ENCODE peak calls at places on chromosomes 11 and 22, in six cellular contexts. M is IMR-90, N is neuronal stem cell, J is H1, I is mesenchymal stem cell, D is trophoblast cell. P is an unnamed sample.

GRCh38 chr22:44884562-44884961 is 125.2 kb downstream of the PHF21B start:
- DNase-seq in J (no peak), M (no peak), N (no peak), I (no peak), D (no peak), P (no peak)

GRCh38 chr22:21447694-21448402 is 19.3 kb upstream of the TMEM191C start:
- DNase-seq in J (no peak), N (no peak), M (no peak), I (no peak), D (no peak), P (peak)

GRCh38 chr11:121163658-121164308 is 62.7 kb downstream of the TECTA start:
- DNase-seq in N (no peak), D (peak), J (no peak), M (no peak), I (no peak), P (no peak)

GRCh38 chr11:122633219-122633829 is 22.2 kb upstream of the UBASH3B start:
- DNase-seq in M (peak), D (peak), I (peak), J (no peak), N (peak), P (peak)

GRCh38 chr11:67303132-67303988 is at the start of gene SSH3:
- DNase-seq in N (peak), J (peak), M (peak), I (peak), D (peak), P (peak)

GRCh38 chr22:38824587-38824986 is 19.2 kb downstream of the NPTXR start:
- DNase-seq in J (peak), D (peak), N (peak), M (peak), I (peak), P (peak)

GRCh38 chr11:45451766-45452440 is 165.8 kb upstream of the SYT13 start:
- DNase-seq in I (peak), N (no peak), M (peak), J (no peak), D (no peak), P (no peak)

GRCh38 chr11:130737866-130738431 is 178.3 kb downstream of the SNX19 start:
- DNase-seq in D (no peak), J (no peak), M (peak), I (peak), N (no peak), P (no peak)

GRCh38 chr22:33893486-33893885 is 26.8 kb downstream of the LARGE1 start:
- DNase-seq in J (no peak), I (no peak), N (no peak), D (no peak), M (no peak), P (no peak)

GRCh38 chr11:122793500-122793899 is 44.8 kb upstream of the CRTAM start:
- DNase-seq in N (no peak), D (no peak), I (no peak), J (no peak), M (peak), P (no peak)

GRCh38 chr11:125114518-125114917 is 3.1 kb upstream of the TMEM218 start:
- DNase-seq in N (no peak), J (no peak), I (no peak), D (no peak), M (no peak), P (peak)

GRCh38 chr22:23501708-23502107 is 78.4 kb downstream of the IGLL1 start:
- DNase-seq in J (no peak), I (no peak), D (no peak), M (no peak), N (no peak), P (no peak)

GRCh38 chr11:1261241-1262071 is 38.6 kb downstream of the MUC5B start:
- DNase-seq in N (no peak), J (no peak), M (no peak), I (no peak), D (no peak), P (no peak)

GRCh38 chr11:14907411-14908213 is 15.6 kb upstream of the CYP2R1 start:
- DNase-seq in D (peak), I (peak), M (peak), J (no peak), N (no peak), P (peak)

GRCh38 chr11:72578051-72578450 is 96.2 kb downstream of the PDE2A start:
- DNase-seq in N (no peak), D (no peak), J (no peak), M (no peak), I (no peak), P (no peak)

GRCh38 chr11:64538501-64538951 is 52.5 kb upstream of the SLC22A12 start:
- DNase-seq in I (no peak), N (no peak), M (no peak), D (peak), J (no peak), P (no peak)

GRCh38 chr11:71251761-71252433 is 480 bp downstream of the SHANK2 start:
- DNase-seq in M (no peak), N (peak), I (peak), J (no peak), D (peak), P (peak)

GRCh38 chr11:13487661-13488030 is 8.2 kb downstream of the PTH start:
- DNase-seq in M (peak), D (peak), J (no peak), I (peak), N (peak), P (peak)

GRCh38 chr11:34308821-34309585 is 48.8 kb downstream of the ABTB2 start:
- DNase-seq in D (peak), I (no peak), J (no peak), N (no peak), M (no peak), P (no peak)

GRCh38 chr22:24553597-24554315 is 1.2 kb downstream of the GUCD1 start:
- DNase-seq in D (no peak), I (peak), M (peak), J (no peak), N (no peak), P (no peak)

GRCh38 chr11:122696662-122697061 is 41.1 kb downstream of the UBASH3B start:
- DNase-seq in N (no peak), D (no peak), J (no peak), I (no peak), M (no peak), P (no peak)

GRCh38 chr22:48793949-48794348 is 1033.7 kb downstream of the BRD1 start:
- DNase-seq in I (no peak), D (no peak), N (no peak), J (no peak), M (no peak), P (no peak)

GRCh38 chr11:5004429-5005274 is 10.0 kb downstream of the OR51L1 start:
- DNase-seq in I (peak), M (peak), N (peak), D (peak), J (peak), P (peak)

GRCh38 chr11:15113381-15113780 is 1.3 kb upstream of the INSC start:
- DNase-seq in J (no peak), I (no peak), D (no peak), M (no peak), N (no peak), P (no peak)

GRCh38 chr11:101860694-101861371 is 54.0 kb upstream of the CEP126 start:
- DNase-seq in N (peak), D (peak), M (peak), J (peak), I (peak), P (peak)

GRCh38 chr11:33040127-33040861 is 922 bp downstream of the TCP11L1 start:
- DNase-seq in D (peak), J (no peak), N (no peak), M (peak), I (peak), P (no peak)
- H2BK5ac ChIP-seq in D (no peak), J (peak), N (peak), M (peak), I (no peak), P (no peak)

GRCh38 chr11:36352919-36353318 is 56.8 kb downstream of the PRR5L start:
- DNase-seq in M (no peak), J (no peak), D (no peak), N (no peak), I (no peak), P (no peak)
- H3K14ac ChIP-seq in M (no peak), J (no peak), D (no peak), N (no peak), I (no peak), P (no peak)

GRCh38 chr11:9615031-9615451 is 41.6 kb downstream of the WEE1 start:
- DNase-seq in D (peak), M (peak), J (no peak), I (peak), N (no peak), P (no peak)

GRCh38 chr11:9613118-9613829 is 39.8 kb downstream of the WEE1 start:
- DNase-seq in J (peak), M (peak), I (peak), N (peak), D (peak), P (peak)

GRCh38 chr11:9616042-9616640 is 42.7 kb downstream of the WEE1 start:
- DNase-seq in I (peak), D (no peak), J (no peak), N (no peak), M (peak), P (no peak)

GRCh38 chr11:9616858-9617257 is 43.4 kb downstream of the WEE1 start:
- DNase-seq in D (no peak), M (peak), I (no peak), J (no peak), N (no peak), P (no peak)

GRCh38 chr11:9613830-9614762 is 40.6 kb downstream of the WEE1 start:
- DNase-seq in J (no peak), D (peak), N (peak), I (peak), M (peak), P (peak)
- H3K23ac ChIP-seq in J (no peak), D (no peak), N (no peak), I (no peak), M (peak), P (no peak)

GRCh38 chr11:82792822-82793569 is 59.3 kb upstream of the FAM181B start:
- DNase-seq in D (no peak), I (no peak), J (no peak), N (no peak), M (no peak), P (no peak)

GRCh38 chr11:82791779-82792178 is 58.1 kb upstream of the FAM181B start:
- DNase-seq in D (peak), N (no peak), J (no peak), I (no peak), M (no peak), P (no peak)

GRCh38 chr11:82794490-82794889 is 60.8 kb upstream of the FAM181B start:
- DNase-seq in D (no peak), I (no peak), J (no peak), M (no peak), N (no peak), P (no peak)

GRCh38 chr11:82792319-82792718 is 58.7 kb upstream of the FAM181B start:
- DNase-seq in I (no peak), N (no peak), D (peak), J (no peak), M (no peak), P (no peak)

DNA sequence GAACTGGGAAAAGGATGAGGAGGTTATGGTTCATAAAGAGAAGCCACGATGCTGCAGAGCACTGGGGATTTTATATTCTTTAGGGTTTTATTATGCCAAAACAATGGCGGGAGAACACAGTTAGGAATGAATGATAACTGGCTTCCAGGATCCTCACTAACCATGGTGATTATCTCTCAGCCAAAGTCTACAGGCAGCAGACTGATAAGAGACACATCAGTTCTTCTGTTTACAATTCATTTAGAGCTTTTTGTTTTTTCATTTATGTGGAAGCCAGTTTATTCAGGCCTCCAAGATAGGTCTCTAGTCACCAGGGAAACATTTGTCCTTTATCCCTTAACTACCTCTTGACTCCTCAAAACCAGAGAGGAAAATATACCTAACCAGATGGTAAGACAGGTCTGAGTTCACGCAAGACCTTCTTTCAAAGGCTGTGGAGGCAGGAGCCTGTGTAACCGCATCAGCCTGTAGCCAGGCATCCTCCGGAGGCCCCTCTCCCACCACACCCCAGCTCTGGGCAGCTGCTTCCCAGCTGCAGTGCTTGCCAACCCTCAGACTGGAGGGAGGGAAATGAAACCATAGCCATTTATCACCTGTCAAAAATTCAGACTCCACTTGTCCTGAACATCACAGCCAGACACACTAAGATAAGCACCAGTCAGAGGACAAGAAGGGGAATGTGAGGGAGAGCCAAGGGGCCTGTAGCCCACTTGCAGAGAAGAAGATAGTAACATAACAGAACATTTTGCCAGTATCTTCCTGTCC is 57.2 kb upstream of the FAM181B start:
- DNase-seq in D (no peak), N (no peak), M (no peak), J (no peak), I (no peak), P (no peak)
- H2BK5ac ChIP-seq in D (no peak), N (no peak), M (no peak), J (no peak), I (no peak), P (no peak)

GRCh38 chr22:49899530-49899929 is 18.7 kb downstream of the ALG12 start:
- DNase-seq in D (no peak), I (no peak), M (no peak), J (no peak), N (no peak), P (no peak)

GRCh38 chr22:49903322-49904039 is 14.8 kb downstream of the ALG12 start:
- DNase-seq in D (no peak), N (no peak), M (no peak), I (no peak), J (no peak), P (no peak)

GRCh38 chr22:49904040-49904369 is 14.2 kb downstream of the ALG12 start:
- DNase-seq in I (no peak), J (no peak), M (no peak), N (no peak), D (no peak), P (no peak)

GRCh38 chr22:49900441-49901230 is 17.6 kb downstream of the ALG12 start:
- DNase-seq in N (no peak), D (no peak), I (no peak), J (no peak), M (no peak), P (no peak)

DNA sequence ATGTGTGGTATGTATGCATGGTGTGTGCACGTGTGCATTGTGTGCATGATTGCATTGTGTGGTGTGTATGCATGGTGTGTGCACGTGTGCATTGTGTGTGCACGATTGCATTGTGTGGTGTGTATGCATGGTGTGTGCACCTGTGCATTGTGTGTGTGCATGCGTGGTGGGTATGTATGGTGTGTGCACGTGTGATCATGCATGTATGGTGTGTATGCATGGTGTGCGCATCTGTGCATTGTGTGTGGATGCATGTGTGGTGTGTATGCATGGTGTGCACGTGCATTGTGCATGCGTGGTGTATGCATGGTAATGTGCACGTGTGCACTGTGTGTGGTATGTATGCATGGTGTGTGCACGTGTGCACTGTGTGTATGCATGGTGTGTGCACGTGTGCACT is 16.8 kb downstream of the ALG12 start:
- DNase-seq in D (no peak), J (no peak), M (no peak), I (no peak), N (no peak), P (no peak)
- H3K14ac ChIP-seq in D (no peak), J (no peak), M (no peak), I (no peak), N (peak), P (no peak)

GRCh38 chr11:115161876-115162275 is 342.3 kb downstream of the CADM1 start:
- DNase-seq in D (no peak), N (no peak), M (no peak), J (no peak), I (no peak), P (no peak)
- H3K23ac ChIP-seq in D (no peak), N (no peak), M (no peak), J (no peak), I (no peak), P (no peak)

GRCh38 chr11:107710301-107710700 is 1.6 kb downstream of the SLN start:
- DNase-seq in I (no peak), N (no peak), J (no peak), D (peak), M (no peak), P (no peak)
- H2BK5ac ChIP-seq in I (no peak), N (no peak), J (no peak), D (no peak), M (no peak), P (no peak)